ENCODE peak calls at places on chromosomes 2 and 18, in six cellular contexts. O, Y, Q, M, N and H are unnamed samples.

GRCh38 chr2:104872866-104873688 is 19.2 kb downstream of the POU3F3 start:
- DNase-seq in O (peak), Y (peak), Q (peak), M (peak), N (no peak), H (peak)

GRCh38 chr2:133484106-133484505 is 84.2 kb downstream of the NCKAP5 start:
- DNase-seq in O (no peak), Y (no peak), Q (no peak), M (no peak), N (no peak), H (no peak)

GRCh38 chr18:44712025-44712424 is 31.3 kb downstream of the SETBP1 start:
- DNase-seq in O (no peak), Y (no peak), Q (no peak), M (no peak), N (no peak), H (no peak)

GRCh38 chr18:23593720-23594119 is 7.4 kb upstream of the NPC1 start:
- DNase-seq in O (no peak), Y (no peak), Q (no peak), M (no peak), N (no peak), H (no peak)

GRCh38 chr2:63055510-63056308 is 5.1 kb downstream of the OTX1 start:
- DNase-seq in O (no peak), Y (no peak), Q (no peak), M (peak), N (no peak), H (no peak)

GRCh38 chr18:68733693-68734092 is 18.8 kb upstream of the TMX3 start:
- DNase-seq in O (no peak), Y (no peak), Q (no peak), M (no peak), N (no peak), H (no peak)

GRCh38 chr2:205748660-205749059 is 66.4 kb downstream of the NRP2 start:
- DNase-seq in O (no peak), Y (no peak), Q (no peak), M (no peak), N (no peak), H (peak)

GRCh38 chr2:157312866-157313486 is 12.6 kb downstream of the ERMN start:
- DNase-seq in O (no peak), Y (no peak), Q (no peak), M (no peak), N (no peak), H (no peak)

GRCh38 chr2:37851828-37852584 is 73.1 kb upstream of the RMDN2 start:
- DNase-seq in O (no peak), Y (no peak), Q (no peak), M (no peak), N (no peak), H (no peak)

GRCh38 chr2:74715880-74716279 is 61.8 kb downstream of the SEMA4F start:
- DNase-seq in O (no peak), Y (no peak), Q (peak), M (no peak), N (no peak), H (no peak)

GRCh38 chr2:200479617-200480292 is 30.1 kb downstream of the KCTD18 start:
- DNase-seq in O (no peak), Y (no peak), Q (no peak), M (no peak), N (no peak), H (no peak)

GRCh38 chr2:61763605-61764034 is 90.2 kb downstream of the FAM161A start:
- DNase-seq in O (peak), Y (peak), Q (peak), M (peak), N (no peak), H (peak)

GRCh38 chr2:128026422-128027277 is 1.2 kb downstream of the SAP130 start:
- DNase-seq in O (no peak), Y (peak), Q (peak), M (no peak), N (no peak), H (no peak)

GRCh38 chr2:219159771-219160185 is 837 bp downstream of the NHEJ1 start:
- DNase-seq in O (no peak), Y (no peak), Q (no peak), M (no peak), N (no peak), H (no peak)

GRCh38 chr2:105597831-105598293 is 146.8 kb upstream of the NCK2 start:
- DNase-seq in O (no peak), Y (no peak), Q (no peak), M (no peak), N (no peak), H (no peak)

GRCh38 chr2:236644502-236644911 is 74.9 kb downstream of the ACKR3 start:
- DNase-seq in O (no peak), Y (no peak), Q (no peak), M (no peak), N (no peak), H (no peak)

GRCh38 chr2:149049142-149049541 is 10.6 kb downstream of the LYPD6B start:
- DNase-seq in O (no peak), Y (no peak), Q (no peak), M (no peak), N (no peak), H (no peak)

GRCh38 chr2:240968731-240969624 is 29.4 kb upstream of the SNED1 start:
- DNase-seq in O (peak), Y (peak), Q (no peak), M (no peak), N (no peak), H (no peak)

GRCh38 chr18:21808185-21808584 is 67.6 kb downstream of the MIB1 start:
- DNase-seq in O (no peak), Y (no peak), Q (no peak), M (no peak), N (no peak), H (no peak)

GRCh38 chr2:190043441-190043840 is 19.1 kb downstream of the MSTN start:
- DNase-seq in O (no peak), Y (no peak), Q (no peak), M (no peak), N (no peak), H (no peak)

GRCh38 chr2:18749912-18750526 is 160.7 kb upstream of the NT5C1B start:
- DNase-seq in O (peak), Y (peak), Q (peak), M (peak), N (no peak), H (peak)

GRCh38 chr18:9082763-9083510 is 19.6 kb upstream of the NDUFV2 start:
- DNase-seq in O (no peak), Y (no peak), Q (no peak), M (no peak), N (no peak), H (no peak)